ENCODE peak calls at places on chromosomes 5 and 9, in eight cellular contexts. W is spleen, T is adrenal gland, J is brain microvascular endothelial cell, S is left lung, G is psoas muscle, K is AG04450, E is A549. P is an unnamed sample.

GRCh38 chr9:136952876-136953770 is 1.1 kb downstream of the LCN12 start:
- DNase-seq in T (no peak), W (no peak), J (no peak), S (no peak), K (no peak), E (no peak), G (peak), P (no peak)

GRCh38 chr9:131289301-131290038 is at the start of gene PLPP7:
- DNase-seq in E (no peak), K (no peak), W (no peak), S (no peak), T (peak), G (peak), J (peak), P (no peak)

GRCh38 chr5:81601912-81602311 is 149.0 kb downstream of the SSBP2 start:
- DNase-seq in K (no peak), S (no peak), W (no peak), T (no peak), G (no peak), J (peak), E (no peak), P (no peak)

GRCh38 chr5:131654309-131654708 is 19.3 kb upstream of the RAPGEF6 start:
- DNase-seq in T (no peak), W (no peak), S (no peak), G (no peak), K (no peak), J (no peak), E (no peak), P (no peak)

GRCh38 chr9:5698004-5698403 is 69.1 kb downstream of the RIC1 start:
- DNase-seq in W (no peak), J (no peak), G (no peak), S (no peak), T (no peak), E (no peak), K (no peak), P (no peak)

GRCh38 chr9:131447148-131447547 is 53.3 kb downstream of the PRRC2B start:
- DNase-seq in W (peak), E (no peak), S (no peak), G (no peak), T (no peak), J (no peak), K (no peak), P (no peak)

GRCh38 chr5:139134906-139135305 is 63.3 kb downstream of the SIL1 start:
- DNase-seq in K (no peak), E (no peak), T (no peak), W (no peak), G (no peak), J (no peak), S (no peak), P (no peak)

GRCh38 chr9:97904725-97905124 is 17.6 kb downstream of the TRMO start:
- DNase-seq in W (peak), K (no peak), G (no peak), S (no peak), E (no peak), J (no peak), T (no peak), P (no peak)

GRCh38 chr9:20353931-20354652 is 268.2 kb downstream of the MLLT3 start:
- DNase-seq in J (no peak), S (no peak), K (no peak), T (no peak), W (no peak), G (no peak), E (no peak), P (no peak)

GRCh38 chr9:92749071-92749933 is 15.3 kb downstream of the BICD2 start:
- DNase-seq in T (no peak), E (no peak), J (no peak), K (no peak), W (peak), G (no peak), S (no peak), P (no peak)

GRCh38 chr5:177403194-177403825 is 2.8 kb upstream of the PFN3 start:
- DNase-seq in K (no peak), T (no peak), E (peak), J (no peak), W (peak), G (peak), S (no peak), P (peak)

GRCh38 chr9:87280421-87280820 is 217.2 kb upstream of the DAPK1 start:
- DNase-seq in K (peak), S (no peak), T (no peak), E (no peak), G (no peak), W (no peak), J (peak), P (no peak)

GRCh38 chr5:128196791-128197190 is 113.2 kb downstream of the SLC12A2 start:
- DNase-seq in G (no peak), J (peak), T (no peak), W (no peak), E (no peak), K (no peak), S (no peak), P (no peak)

GRCh38 chr5:172223901-172224873 is 30.2 kb downstream of the EFCAB9 start:
- DNase-seq in E (no peak), W (no peak), J (no peak), G (no peak), S (no peak), K (no peak), T (no peak), P (no peak)

GRCh38 chr9:73132034-73132776 is 19.5 kb upstream of the ANXA1 start:
- DNase-seq in K (no peak), W (peak), E (no peak), T (peak), S (peak), G (peak), J (peak), P (peak)

GRCh38 chr9:127814619-127815511 is 12.2 kb downstream of the FPGS start:
- DNase-seq in J (no peak), S (no peak), T (no peak), W (no peak), E (no peak), G (no peak), K (no peak), P (no peak)

GRCh38 chr5:54062958-54063357 is 247.4 kb downstream of the ARL15 start:
- DNase-seq in S (no peak), W (no peak), E (no peak), J (peak), K (peak), T (no peak), G (no peak), P (no peak)

GRCh38 chr5:120017523-120017922 is 388.2 kb downstream of the FAM170A start:
- DNase-seq in W (no peak), K (no peak), G (no peak), E (no peak), T (no peak), J (peak), S (no peak), P (peak)

GRCh38 chr9:12862596-12862995 is 87.8 kb downstream of the LURAP1L start:
- DNase-seq in W (no peak), T (no peak), G (no peak), K (no peak), J (no peak), S (no peak), E (no peak), P (no peak)

GRCh38 chr9:33272061-33272460 is 7.2 kb downstream of the CHMP5 start:
- DNase-seq in J (no peak), G (no peak), T (no peak), K (no peak), E (no peak), W (no peak), S (no peak), P (no peak)

GRCh38 chr9:122816163-122816867 is 12.1 kb downstream of the PDCL start:
- DNase-seq in E (no peak), K (no peak), T (peak), W (peak), G (peak), S (peak), J (peak), P (no peak)

GRCh38 chr5:51960617-51961115 is 577.4 kb downstream of the ISL1 start:
- DNase-seq in K (no peak), W (no peak), S (no peak), J (no peak), E (no peak), G (no peak), T (no peak), P (peak)

GRCh38 chr5:176883700-176884570 is 15.2 kb downstream of the HK3 start:
- DNase-seq in W (peak), K (no peak), E (no peak), J (no peak), S (no peak), G (no peak), T (no peak), P (no peak)

GRCh38 chr9:34957492-34958410 is at the start of gene PHF24:
- DNase-seq in W (peak), S (no peak), G (no peak), T (no peak), J (no peak), K (no peak), E (no peak), P (peak)

GRCh38 chr9:127698985-127699670 is 7.7 kb upstream of the CFAP157 start:
- DNase-seq in T (peak), S (peak), K (peak), E (peak), W (peak), G (peak), J (peak), P (peak)

GRCh38 chr5:102090770-102091169 is 205.3 kb downstream of the SLCO4C1 start:
- DNase-seq in G (no peak), J (no peak), E (no peak), T (no peak), W (no peak), S (no peak), K (no peak), P (no peak)

GRCh38 chr5:119275146-119275872 is 80.5 kb upstream of the TNFAIP8 start:
- DNase-seq in T (no peak), G (no peak), J (peak), W (no peak), K (no peak), S (no peak), E (no peak), P (peak)

GRCh38 chr9:121896545-121896943 is 196.6 kb downstream of the TTLL11 start:
- DNase-seq in G (no peak), J (no peak), E (no peak), S (no peak), K (no peak), W (no peak), T (no peak), P (no peak)

GRCh38 chr9:98807811-98808195 is 333 bp downstream of the GALNT12 start:
- DNase-seq in E (no peak), S (no peak), K (no peak), W (peak), T (no peak), G (no peak), J (no peak), P (peak)

GRCh38 chr9:13351768-13352386 is 72.4 kb upstream of the MPDZ start:
- DNase-seq in G (no peak), W (no peak), J (peak), T (peak), S (no peak), K (peak), E (peak), P (peak)

GRCh38 chr9:104264431-104264830 is 170.3 kb downstream of the SMC2 start:
- DNase-seq in S (no peak), J (no peak), W (no peak), T (no peak), G (no peak), K (no peak), E (no peak), P (no peak)

GRCh38 chr5:76475358-76475757 is 72.3 kb downstream of the IQGAP2 start:
- DNase-seq in S (no peak), K (no peak), E (no peak), T (no peak), W (no peak), G (no peak), J (no peak), P (no peak)

GRCh38 chr5:22541037-22541436 is 312.1 kb downstream of the CDH12 start:
- DNase-seq in S (no peak), E (no peak), W (no peak), T (no peak), J (no peak), G (no peak), K (no peak), P (no peak)

GRCh38 chr9:110142253-110142652 is 65.7 kb downstream of the C9orf152 start:
- DNase-seq in K (no peak), S (no peak), W (no peak), E (no peak), T (no peak), J (no peak), G (no peak), P (no peak)

GRCh38 chr9:110146371-110146770 is 61.6 kb downstream of the C9orf152 start:
- DNase-seq in T (no peak), E (no peak), S (no peak), J (no peak), G (no peak), K (no peak), W (no peak), P (no peak)

GRCh38 chr9:110141118-110141797 is 66.7 kb downstream of the C9orf152 start:
- DNase-seq in T (peak), E (peak), G (peak), J (peak), W (no peak), K (peak), S (peak), P (peak)

GRCh38 chr9:110142868-110143866 is 64.8 kb downstream of the C9orf152 start:
- DNase-seq in J (no peak), S (no peak), W (no peak), T (no peak), E (no peak), K (no peak), G (no peak), P (no peak)

DNA sequence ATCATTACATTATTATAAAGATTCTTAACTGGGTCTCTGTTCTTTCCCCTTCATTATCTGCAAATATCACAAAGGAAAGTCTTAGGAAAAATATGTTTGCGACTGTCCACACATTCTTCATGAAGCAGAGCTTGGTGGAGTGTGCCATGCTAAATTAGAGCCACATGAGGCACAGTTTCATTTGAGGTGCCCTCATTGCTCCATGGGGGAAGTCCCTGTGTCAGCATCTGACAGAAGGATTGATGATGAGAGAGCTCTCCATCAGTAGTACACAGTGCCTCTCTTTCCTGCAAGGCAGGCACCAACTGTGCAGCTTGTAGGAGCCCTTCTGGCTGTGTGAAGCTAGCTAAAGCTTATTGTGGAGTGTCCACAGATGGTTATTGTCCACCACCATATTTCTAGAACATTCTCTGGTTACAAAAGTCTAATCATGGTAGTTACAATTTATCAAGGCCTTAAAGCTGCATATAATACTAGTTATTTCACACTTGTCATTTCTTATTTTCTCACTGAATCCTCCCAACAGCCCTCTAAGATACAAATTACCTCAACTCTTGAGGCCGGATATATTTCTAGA is 63.9 kb downstream of the C9orf152 start:
- DNase-seq in G (no peak), E (no peak), J (no peak), K (no peak), W (no peak), S (no peak), T (no peak), P (no peak)
- H3K27ac ChIP-seq in G (no peak), E (no peak), J (no peak), K (no peak), W (peak), S (no peak), T (no peak), P (no peak)

DNA sequence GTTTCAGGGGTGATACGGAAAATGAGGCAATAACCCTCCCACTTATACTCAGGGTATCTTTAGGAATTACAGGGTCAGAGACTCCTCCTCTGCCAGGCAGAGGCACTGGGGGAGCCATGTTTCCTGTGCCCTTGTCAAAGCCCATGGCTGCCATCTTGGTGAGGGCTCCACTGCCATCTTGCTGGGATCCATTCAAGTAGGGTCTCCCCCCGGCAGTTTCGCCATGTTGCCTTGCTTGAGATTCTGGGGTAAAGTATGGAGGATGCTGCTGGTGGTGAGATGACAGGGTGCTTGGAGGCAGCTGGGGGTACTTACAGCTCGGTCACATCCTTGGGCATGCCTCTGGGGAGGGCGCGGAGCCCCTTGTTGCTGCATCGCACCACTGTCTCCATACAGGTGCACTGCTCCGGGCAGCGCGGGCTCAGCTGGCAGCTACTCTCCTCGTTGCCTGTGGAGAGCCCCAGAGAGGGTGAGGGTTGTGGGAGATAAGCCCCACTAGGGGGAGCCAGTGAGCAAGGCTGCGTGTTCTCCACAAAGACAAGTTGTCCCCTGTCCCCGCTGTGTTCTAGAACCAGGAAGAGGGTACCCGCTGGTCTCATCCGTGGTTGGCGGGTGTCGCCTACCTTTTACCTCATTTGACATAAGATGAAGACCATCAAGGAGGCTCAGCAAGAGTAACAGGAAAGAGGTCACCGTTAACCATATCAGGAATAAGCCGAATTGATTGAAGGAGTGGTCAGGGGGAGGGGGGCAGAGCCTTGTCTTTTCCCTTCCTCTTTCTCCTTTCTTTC is 169.0 kb upstream of the PANK3 start:
- DNase-seq in T (peak), G (no peak), S (no peak), E (peak), J (no peak), K (no peak), W (peak), P (peak)
- TF ChIP-seq CTCF in T (peak), G (peak), S (peak), E (peak), J (peak), K (peak), W (peak), P (peak)

DNA sequence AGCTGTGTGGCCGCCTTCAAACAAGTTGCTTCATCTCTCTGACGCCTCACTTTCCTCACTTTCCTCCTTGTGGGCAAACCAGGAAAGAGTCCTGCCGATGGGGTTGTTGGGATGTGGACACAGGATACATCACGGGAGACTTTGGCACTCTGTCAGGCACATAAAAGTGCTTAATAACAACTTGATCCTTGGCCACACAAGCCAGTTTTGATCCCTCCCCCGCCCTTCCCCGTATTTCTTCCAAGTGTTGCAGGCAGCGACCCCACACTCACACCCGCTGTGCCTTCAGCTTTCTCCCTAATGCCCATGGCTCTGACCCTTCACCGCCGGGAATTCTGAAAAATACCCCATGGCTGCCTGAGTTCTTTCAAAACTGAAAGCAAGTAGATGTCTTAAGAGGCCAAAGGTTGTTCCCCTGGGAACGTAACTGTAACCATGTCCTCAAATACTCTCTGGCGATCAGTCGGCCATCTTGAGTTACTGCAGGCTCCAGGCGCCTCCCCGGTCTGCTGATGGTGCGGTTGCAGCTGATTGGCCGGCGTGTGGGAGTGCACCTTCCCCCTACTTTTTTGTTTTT is 59.8 kb downstream of the ARHGEF37 start:
- DNase-seq in W (no peak), K (no peak), J (peak), E (no peak), S (no peak), T (peak), G (peak), P (no peak)
- H3K27ac ChIP-seq in W (peak), K (no peak), J (no peak), E (no peak), S (peak), T (no peak), G (peak), P (peak)

GRCh38 chr9:79662553-79662956 is 90.8 kb downstream of the TLE4 start:
- DNase-seq in G (no peak), E (no peak), J (no peak), W (no peak), K (no peak), S (no peak), T (no peak), P (no peak)
- TF ChIP-seq CTCF in G (no peak), E (no peak), J (no peak), W (no peak), K (no peak), S (no peak), T (no peak), P (no peak)

DNA sequence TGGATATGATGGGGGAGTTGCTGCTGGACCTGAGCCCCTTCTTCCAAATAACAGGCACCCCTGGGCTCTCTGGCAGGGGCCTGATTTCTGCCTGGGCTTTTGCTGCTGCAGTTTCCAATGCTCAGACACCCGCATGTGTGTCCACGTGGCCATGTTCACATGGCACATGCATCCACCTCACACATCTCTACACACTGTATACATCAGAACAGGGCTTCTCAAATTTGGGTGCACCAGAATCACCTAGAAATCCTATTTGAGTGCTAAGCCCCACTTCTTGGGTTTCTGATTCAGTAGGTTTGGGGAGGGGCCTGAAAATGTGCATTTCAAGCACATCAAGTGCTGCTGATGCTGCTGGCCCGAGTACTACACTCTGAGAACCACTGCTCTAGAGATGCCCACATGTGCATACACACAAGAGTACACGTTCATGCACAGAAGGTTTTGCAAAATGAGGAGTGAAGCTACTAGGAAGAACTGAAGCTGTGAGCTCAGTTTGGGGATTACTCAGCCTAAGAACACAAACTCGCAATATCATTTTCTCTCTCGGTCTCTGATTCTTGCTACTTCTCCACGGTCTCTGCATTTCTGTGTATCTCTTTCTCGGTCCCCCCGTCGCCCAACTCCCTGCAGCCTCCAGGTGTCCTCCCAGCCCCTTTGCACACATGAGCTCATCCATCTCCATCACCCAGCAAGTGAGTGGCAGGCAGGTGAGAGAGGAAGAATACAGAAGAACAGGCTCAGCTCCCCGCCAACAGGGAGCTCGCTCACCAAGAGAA is 97.1 kb downstream of the PCDH1 start:
- DNase-seq in T (no peak), W (no peak), E (no peak), K (no peak), S (no peak), G (no peak), J (no peak), P (no peak)
- H3K27ac ChIP-seq in T (no peak), W (no peak), E (no peak), K (no peak), S (no peak), G (no peak), J (no peak), P (no peak)

P was measured in RWPE1.